ENCODE peak calls at places on chromosome 15, in eight cellular contexts. One of them, this sample, is unnamed. For H3K4me1, the result is how much of the 10 kb centered on the place peaks cover.

GRCh38 chr15:28093761-28094535 is 5.2 kb downstream of the OCA2 start:
- DNase-seq in HCT116: no peak
- DNase-seq in mammary epithelial cell: no peak
- DNase-seq in mesendoderm: peak
- DNase-seq in heart right ventricle: no peak
- DNase-seq in endothelial cell of umbilical vein: no peak
- DNase-seq in mucosa of descending colon: peak
- DNase-seq in spleen: peak
- DNase-seq in this sample: no peak

GRCh38 chr15:51869074-51869425 is 39.6 kb downstream of the TMOD3 start:
- DNase-seq in HCT116: peak
- DNase-seq in mammary epithelial cell: peak
- DNase-seq in mesendoderm: no peak
- DNase-seq in heart right ventricle: no peak
- DNase-seq in endothelial cell of umbilical vein: peak
- DNase-seq in mucosa of descending colon: no peak
- DNase-seq in spleen: no peak
- DNase-seq in this sample: peak

GRCh38 chr15:63504979-63505841 is 817 bp downstream of the USP3 start:
- DNase-seq in HCT116: no peak
- DNase-seq in mammary epithelial cell: peak
- DNase-seq in mesendoderm: peak
- DNase-seq in heart right ventricle: peak
- DNase-seq in endothelial cell of umbilical vein: peak
- DNase-seq in mucosa of descending colon: peak
- DNase-seq in spleen: peak
- DNase-seq in this sample: peak

GRCh38 chr15:70200511-70200991 is 102.8 kb upstream of the TLE3 start:
- DNase-seq in HCT116: no peak
- DNase-seq in mammary epithelial cell: no peak
- DNase-seq in mesendoderm: no peak
- DNase-seq in heart right ventricle: no peak
- DNase-seq in endothelial cell of umbilical vein: no peak
- DNase-seq in mucosa of descending colon: no peak
- DNase-seq in spleen: peak
- DNase-seq in this sample: no peak

GRCh38 chr15:48360841-48361240 is 29.6 kb downstream of the DUT start:
- DNase-seq in HCT116: peak
- DNase-seq in mammary epithelial cell: peak
- DNase-seq in mesendoderm: peak
- DNase-seq in heart right ventricle: no peak
- DNase-seq in endothelial cell of umbilical vein: no peak
- DNase-seq in mucosa of descending colon: no peak
- DNase-seq in spleen: no peak
- DNase-seq in this sample: no peak

GRCh38 chr15:64092864-64093626 is 593 bp downstream of the CIAO2A start:
- DNase-seq in HCT116: no peak
- DNase-seq in mammary epithelial cell: peak
- DNase-seq in mesendoderm: peak
- DNase-seq in heart right ventricle: peak
- DNase-seq in endothelial cell of umbilical vein: peak
- DNase-seq in mucosa of descending colon: peak
- DNase-seq in spleen: peak
- DNase-seq in this sample: peak

GRCh38 chr15:45702041-45702440 is 67.2 kb downstream of the SQOR start:
- DNase-seq in HCT116: no peak
- DNase-seq in mammary epithelial cell: peak
- DNase-seq in mesendoderm: no peak
- DNase-seq in heart right ventricle: no peak
- DNase-seq in endothelial cell of umbilical vein: no peak
- DNase-seq in mucosa of descending colon: peak
- DNase-seq in spleen: no peak
- DNase-seq in this sample: no peak

GRCh38 chr15:77709135-77709886 is 76.6 kb upstream of the LINGO1 start:
- DNase-seq in HCT116: no peak
- DNase-seq in mammary epithelial cell: no peak
- DNase-seq in mesendoderm: no peak
- DNase-seq in heart right ventricle: no peak
- DNase-seq in endothelial cell of umbilical vein: no peak
- DNase-seq in mucosa of descending colon: no peak
- DNase-seq in spleen: no peak
- DNase-seq in this sample: no peak

GRCh38 chr15:29141206-29141907 is 128.3 kb downstream of the NSMCE3 start:
- DNase-seq in HCT116: no peak
- DNase-seq in mammary epithelial cell: peak
- DNase-seq in mesendoderm: no peak
- DNase-seq in heart right ventricle: no peak
- DNase-seq in endothelial cell of umbilical vein: no peak
- DNase-seq in mucosa of descending colon: no peak
- DNase-seq in spleen: no peak
- DNase-seq in this sample: no peak

GRCh38 chr15:92655178-92655995 is at the start of gene FAM174B:
- DNase-seq in HCT116: no peak
- DNase-seq in mammary epithelial cell: no peak
- DNase-seq in mesendoderm: peak
- DNase-seq in heart right ventricle: peak
- DNase-seq in endothelial cell of umbilical vein: peak
- DNase-seq in mucosa of descending colon: peak
- DNase-seq in spleen: no peak
- DNase-seq in this sample: no peak

GRCh38 chr15:73284073-73284472 is 84.7 kb downstream of the HCN4 start:
- DNase-seq in HCT116: no peak
- DNase-seq in mammary epithelial cell: no peak
- DNase-seq in mesendoderm: no peak
- DNase-seq in heart right ventricle: no peak
- DNase-seq in endothelial cell of umbilical vein: peak
- DNase-seq in mucosa of descending colon: no peak
- DNase-seq in spleen: no peak
- DNase-seq in this sample: no peak

GRCh38 chr15:41106947-41107346 is 9.1 kb downstream of the INO80 start:
- DNase-seq in HCT116: no peak
- DNase-seq in mammary epithelial cell: no peak
- DNase-seq in mesendoderm: peak
- DNase-seq in heart right ventricle: no peak
- DNase-seq in endothelial cell of umbilical vein: no peak
- DNase-seq in mucosa of descending colon: no peak
- DNase-seq in spleen: no peak
- DNase-seq in this sample: no peak

GRCh38 chr15:62382046-62382445 is 217.0 kb upstream of the C2CD4B start:
- DNase-seq in HCT116: no peak
- DNase-seq in mammary epithelial cell: no peak
- DNase-seq in mesendoderm: no peak
- DNase-seq in heart right ventricle: no peak
- DNase-seq in endothelial cell of umbilical vein: no peak
- DNase-seq in mucosa of descending colon: no peak
- DNase-seq in spleen: no peak
- DNase-seq in this sample: no peak

GRCh38 chr15:62378772-62379171 is 213.7 kb upstream of the C2CD4B start:
- DNase-seq in HCT116: no peak
- DNase-seq in mammary epithelial cell: no peak
- DNase-seq in mesendoderm: no peak
- DNase-seq in heart right ventricle: no peak
- DNase-seq in endothelial cell of umbilical vein: no peak
- DNase-seq in mucosa of descending colon: no peak
- DNase-seq in spleen: no peak
- DNase-seq in this sample: no peak
- H3K4me1 ChIP-seq in HCT116: under half
- H3K4me1 ChIP-seq in mammary epithelial cell: under half
- H3K4me1 ChIP-seq in mesendoderm: under half
- H3K4me1 ChIP-seq in heart right ventricle: under half
- H3K4me1 ChIP-seq in endothelial cell of umbilical vein: under half
- H3K4me1 ChIP-seq in mucosa of descending colon: under half
- H3K4me1 ChIP-seq in spleen: under half
- H3K4me1 ChIP-seq in this sample: under half

DNA sequence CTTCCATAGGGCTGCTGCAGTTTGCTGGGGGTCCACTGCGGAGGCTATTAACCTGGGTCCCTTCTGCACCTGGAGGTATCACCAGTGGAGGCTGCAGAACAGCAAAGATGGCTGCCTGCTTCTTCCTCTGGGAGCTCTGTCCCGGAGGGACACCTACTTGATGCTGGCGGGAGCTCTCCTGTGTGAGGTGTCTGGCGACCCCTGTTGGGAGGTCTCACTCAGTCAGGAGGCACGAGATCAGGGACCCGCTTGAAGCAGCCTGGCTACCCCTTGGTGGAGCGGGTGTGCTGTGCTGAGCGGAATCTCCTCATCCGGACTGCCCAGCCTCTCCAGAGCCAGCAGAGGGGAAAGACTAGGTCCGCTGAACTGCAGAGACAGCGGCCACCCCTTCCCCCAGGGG is 56.0 kb upstream of the CTXND1 start:
- DNase-seq in HCT116: no peak
- DNase-seq in mammary epithelial cell: no peak
- DNase-seq in mesendoderm: peak
- DNase-seq in heart right ventricle: no peak
- DNase-seq in endothelial cell of umbilical vein: no peak
- DNase-seq in mucosa of descending colon: no peak
- DNase-seq in spleen: no peak
- DNase-seq in this sample: no peak
- H3K4me1 ChIP-seq in HCT116: under half
- H3K4me1 ChIP-seq in mammary epithelial cell: under half
- H3K4me1 ChIP-seq in mesendoderm: under half
- H3K4me1 ChIP-seq in heart right ventricle: under half
- H3K4me1 ChIP-seq in endothelial cell of umbilical vein: under half
- H3K4me1 ChIP-seq in mucosa of descending colon: under half
- H3K4me1 ChIP-seq in spleen: under half
- H3K4me1 ChIP-seq in this sample: under half

GRCh38 chr15:37038036-37038715 is 62.2 kb downstream of the MEIS2 start:
- DNase-seq in HCT116: no peak
- DNase-seq in mammary epithelial cell: no peak
- DNase-seq in mesendoderm: no peak
- DNase-seq in heart right ventricle: no peak
- DNase-seq in endothelial cell of umbilical vein: no peak
- DNase-seq in mucosa of descending colon: no peak
- DNase-seq in spleen: no peak
- DNase-seq in this sample: no peak
- H3K4me1 ChIP-seq in HCT116: under half
- H3K4me1 ChIP-seq in mammary epithelial cell: under half
- H3K4me1 ChIP-seq in mesendoderm: under half
- H3K4me1 ChIP-seq in heart right ventricle: under half
- H3K4me1 ChIP-seq in endothelial cell of umbilical vein: under half
- H3K4me1 ChIP-seq in mucosa of descending colon: under half
- H3K4me1 ChIP-seq in spleen: under half
- H3K4me1 ChIP-seq in this sample: under half

GRCh38 chr15:90565866-90566265 is 36.1 kb downstream of the CRTC3 start:
- DNase-seq in HCT116: no peak
- DNase-seq in mammary epithelial cell: no peak
- DNase-seq in mesendoderm: no peak
- DNase-seq in heart right ventricle: no peak
- DNase-seq in endothelial cell of umbilical vein: no peak
- DNase-seq in mucosa of descending colon: no peak
- DNase-seq in spleen: no peak
- DNase-seq in this sample: no peak
- H3K4me1 ChIP-seq in HCT116: under half
- H3K4me1 ChIP-seq in mammary epithelial cell: under half
- H3K4me1 ChIP-seq in mesendoderm: under half
- H3K4me1 ChIP-seq in heart right ventricle: half or more
- H3K4me1 ChIP-seq in endothelial cell of umbilical vein: under half
- H3K4me1 ChIP-seq in mucosa of descending colon: under half
- H3K4me1 ChIP-seq in spleen: half or more
- H3K4me1 ChIP-seq in this sample: under half

GRCh38 chr15:68679961-68680371 is 101.2 kb downstream of the CORO2B start:
- DNase-seq in HCT116: no peak
- DNase-seq in mammary epithelial cell: no peak
- DNase-seq in mesendoderm: no peak
- DNase-seq in heart right ventricle: no peak
- DNase-seq in endothelial cell of umbilical vein: no peak
- DNase-seq in mucosa of descending colon: no peak
- DNase-seq in spleen: no peak
- DNase-seq in this sample: no peak
- H3K4me1 ChIP-seq in HCT116: under half
- H3K4me1 ChIP-seq in mammary epithelial cell: under half
- H3K4me1 ChIP-seq in mesendoderm: under half
- H3K4me1 ChIP-seq in heart right ventricle: under half
- H3K4me1 ChIP-seq in endothelial cell of umbilical vein: under half
- H3K4me1 ChIP-seq in mucosa of descending colon: under half
- H3K4me1 ChIP-seq in spleen: under half
- H3K4me1 ChIP-seq in this sample: under half

GRCh38 chr15:85582076-85582718 is 201.8 kb downstream of the AKAP13 start:
- DNase-seq in HCT116: no peak
- DNase-seq in mammary epithelial cell: no peak
- DNase-seq in mesendoderm: no peak
- DNase-seq in heart right ventricle: peak
- DNase-seq in endothelial cell of umbilical vein: peak
- DNase-seq in mucosa of descending colon: no peak
- DNase-seq in spleen: no peak
- DNase-seq in this sample: no peak
- H3K4me1 ChIP-seq in HCT116: under half
- H3K4me1 ChIP-seq in mammary epithelial cell: under half
- H3K4me1 ChIP-seq in mesendoderm: under half
- H3K4me1 ChIP-seq in heart right ventricle: half or more
- H3K4me1 ChIP-seq in endothelial cell of umbilical vein: half or more
- H3K4me1 ChIP-seq in mucosa of descending colon: under half
- H3K4me1 ChIP-seq in spleen: half or more
- H3K4me1 ChIP-seq in this sample: under half

DNA sequence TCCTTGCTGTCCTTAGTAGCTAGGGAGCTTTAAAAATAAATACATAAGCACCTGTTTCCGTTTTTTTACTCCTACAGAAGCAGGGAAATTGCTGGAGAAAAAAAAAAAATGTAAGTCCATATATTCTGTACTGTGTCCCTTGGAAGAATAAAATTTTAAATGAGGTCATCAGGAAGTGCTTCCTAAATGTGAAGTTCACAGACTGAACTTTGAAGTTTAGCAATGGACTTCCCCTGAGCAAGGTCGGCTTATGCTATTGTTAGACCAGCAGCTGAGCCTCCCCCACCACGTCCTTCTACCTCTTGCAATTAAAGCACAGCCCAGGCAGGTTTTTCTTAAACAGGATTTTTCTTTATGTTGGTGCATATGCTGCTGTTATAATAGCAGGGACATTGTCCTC is 26.3 kb downstream of the LIPC start:
- DNase-seq in HCT116: no peak
- DNase-seq in mammary epithelial cell: no peak
- DNase-seq in mesendoderm: no peak
- DNase-seq in heart right ventricle: peak
- DNase-seq in endothelial cell of umbilical vein: peak
- DNase-seq in mucosa of descending colon: no peak
- DNase-seq in spleen: no peak
- DNase-seq in this sample: no peak
- H3K4me1 ChIP-seq in HCT116: under half
- H3K4me1 ChIP-seq in mammary epithelial cell: under half
- H3K4me1 ChIP-seq in mesendoderm: under half
- H3K4me1 ChIP-seq in heart right ventricle: under half
- H3K4me1 ChIP-seq in endothelial cell of umbilical vein: under half
- H3K4me1 ChIP-seq in mucosa of descending colon: under half
- H3K4me1 ChIP-seq in spleen: under half
- H3K4me1 ChIP-seq in this sample: half or more

DNA sequence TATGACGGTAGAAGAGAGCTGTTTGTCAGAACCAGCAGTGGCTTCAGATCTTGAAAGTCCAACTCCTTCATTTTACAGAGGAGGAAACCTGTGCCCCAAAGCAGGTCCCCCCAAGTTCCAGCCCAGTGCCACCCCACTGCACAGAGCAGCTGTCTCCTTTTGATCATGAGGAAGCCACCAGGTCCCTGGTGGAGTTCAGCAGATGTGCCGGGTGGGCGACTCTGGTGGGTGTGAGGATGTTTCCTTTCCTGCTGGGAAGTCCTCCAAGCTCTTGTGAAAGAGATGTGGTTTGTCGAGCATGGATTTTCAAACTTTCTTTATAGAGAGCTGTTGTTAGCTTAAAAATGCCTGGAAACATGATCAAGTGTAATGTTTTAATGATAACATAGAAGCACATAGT is 52.0 kb downstream of the SMAD3 start:
- DNase-seq in HCT116: no peak
- DNase-seq in mammary epithelial cell: no peak
- DNase-seq in mesendoderm: no peak
- DNase-seq in heart right ventricle: no peak
- DNase-seq in endothelial cell of umbilical vein: no peak
- DNase-seq in mucosa of descending colon: no peak
- DNase-seq in spleen: peak
- DNase-seq in this sample: no peak
- H3K4me1 ChIP-seq in HCT116: half or more
- H3K4me1 ChIP-seq in mammary epithelial cell: half or more
- H3K4me1 ChIP-seq in mesendoderm: under half
- H3K4me1 ChIP-seq in heart right ventricle: half or more
- H3K4me1 ChIP-seq in endothelial cell of umbilical vein: half or more
- H3K4me1 ChIP-seq in mucosa of descending colon: under half
- H3K4me1 ChIP-seq in spleen: half or more
- H3K4me1 ChIP-seq in this sample: half or more